ENCODE peak calls at places on chromosomes 3 and 15, in eight cellular contexts. D, H, P, B, W, E, N and Q are unnamed samples. For H3K9me3, the result is how much of the 10 kb centered on the place peaks cover.

GRCh38 chr3:126996905-126997304 is 14.0 kb downstream of the PLXNA1 start:
- DNase-seq in E (peak), H (no peak), P (no peak), N (no peak), W (peak), B (no peak), D (no peak), Q (no peak)

GRCh38 chr15:40313531-40314398 is 6.0 kb upstream of the PLCB2 start:
- DNase-seq in H (peak), E (peak), P (no peak), W (peak), B (no peak), D (no peak), N (no peak), Q (no peak)

GRCh38 chr15:40603935-40604334 is 9.9 kb downstream of the KNL1 start:
- DNase-seq in B (no peak), W (no peak), E (no peak), D (no peak), P (no peak), N (no peak), H (no peak), Q (no peak)

GRCh38 chr3:183515968-183516851 is 39.3 kb downstream of the KLHL6 start:
- DNase-seq in P (no peak), D (no peak), B (peak), E (no peak), W (no peak), N (no peak), H (no peak), Q (no peak)

GRCh38 chr3:10315771-10316344 is 5.1 kb downstream of the SEC13 start:
- DNase-seq in N (no peak), P (no peak), H (no peak), W (no peak), E (no peak), D (no peak), B (no peak), Q (no peak)

GRCh38 chr15:27427386-27427785 is 456.4 kb downstream of the GABRG3 start:
- DNase-seq in E (no peak), D (no peak), N (no peak), B (no peak), W (no peak), P (no peak), H (no peak), Q (no peak)

GRCh38 chr3:20062996-20063395 is 22.8 kb downstream of the KAT2B start:
- DNase-seq in H (no peak), W (no peak), E (no peak), B (no peak), P (no peak), D (no peak), N (no peak), Q (no peak)

GRCh38 chr3:116135462-116135861 is 309.8 kb downstream of the LSAMP start:
- DNase-seq in H (no peak), N (no peak), W (peak), P (no peak), B (no peak), D (no peak), E (peak), Q (peak)

GRCh38 chr3:136135039-136135802 is 60.9 kb downstream of the MSL2 start:
- DNase-seq in D (no peak), P (no peak), E (no peak), H (no peak), N (no peak), B (no peak), W (no peak), Q (no peak)

GRCh38 chr3:42529463-42529862 is 27.0 kb downstream of the VIPR1 start:
- DNase-seq in E (no peak), N (no peak), H (no peak), D (no peak), B (peak), P (no peak), W (no peak), Q (no peak)

GRCh38 chr3:148330486-148330885 is 367.2 kb upstream of the AGTR1 start:
- DNase-seq in P (no peak), B (no peak), N (no peak), E (no peak), H (no peak), D (no peak), W (no peak), Q (no peak)

GRCh38 chr3:47010050-47010712 is 30.7 kb downstream of the NBEAL2 start:
- DNase-seq in B (no peak), E (no peak), P (no peak), D (no peak), N (no peak), W (no peak), H (peak), Q (no peak)

GRCh38 chr3:28598165-28598564 is 249.5 kb upstream of the AZI2 start:
- DNase-seq in B (no peak), D (no peak), P (no peak), H (no peak), W (peak), N (no peak), E (no peak), Q (no peak)

GRCh38 chr3:54969652-54970051 is 41.8 kb upstream of the LRTM1 start:
- DNase-seq in E (no peak), D (no peak), W (no peak), B (no peak), H (no peak), P (no peak), N (no peak), Q (no peak)

GRCh38 chr15:52540374-52541012 is 11.8 kb upstream of the MYO5A start:
- DNase-seq in H (no peak), E (no peak), D (no peak), N (no peak), P (no peak), B (no peak), W (no peak), Q (no peak)

GRCh38 chr3:165549665-165550064 is 287.6 kb downstream of the BCHE start:
- DNase-seq in W (no peak), E (no peak), P (no peak), D (no peak), B (no peak), N (no peak), H (no peak), Q (no peak)

GRCh38 chr3:31439888-31440287 is 92.8 kb upstream of the STT3B start:
- DNase-seq in E (no peak), W (no peak), N (no peak), H (no peak), B (no peak), D (no peak), P (no peak), Q (no peak)

GRCh38 chr15:69798481-69799315 is 299.0 kb downstream of the TLE3 start:
- DNase-seq in H (no peak), E (no peak), B (no peak), W (no peak), P (no peak), D (no peak), N (no peak), Q (peak)

GRCh38 chr3:120145498-120146285 is 51.4 kb upstream of the GSK3B start:
- DNase-seq in H (no peak), W (peak), D (no peak), B (no peak), E (peak), N (peak), P (no peak), Q (no peak)

GRCh38 chr3:52614689-52615088 is 71.0 kb downstream of the PBRM1 start:
- DNase-seq in E (no peak), P (no peak), N (no peak), H (no peak), B (no peak), D (no peak), W (peak), Q (no peak)

GRCh38 chr15:67303490-67304363 is 49.1 kb downstream of the IQCH start:
- DNase-seq in N (peak), E (peak), D (peak), P (no peak), H (no peak), W (peak), B (no peak), Q (no peak)

GRCh38 chr3:172317984-172318383 is 130.3 kb downstream of the GHSR start:
- DNase-seq in D (peak), B (no peak), H (no peak), N (no peak), P (peak), W (peak), E (peak), Q (peak)

GRCh38 chr3:3015472-3016089 is 94.6 kb downstream of the IL5RA start:
- DNase-seq in B (no peak), P (no peak), W (peak), N (no peak), H (no peak), E (peak), D (peak), Q (no peak)

GRCh38 chr3:29226709-29227108 is 54.2 kb upstream of the RBMS3 start:
- DNase-seq in N (no peak), P (no peak), B (no peak), W (no peak), H (no peak), E (no peak), D (no peak), Q (no peak)

GRCh38 chr3:195565716-195566115 is 18.0 kb downstream of the APOD start:
- DNase-seq in H (no peak), W (no peak), N (no peak), E (no peak), B (no peak), P (no peak), D (no peak), Q (no peak)

GRCh38 chr15:95646484-95646883 is 684.0 kb upstream of the NR2F2 start:
- DNase-seq in E (no peak), B (no peak), H (no peak), P (no peak), N (no peak), D (no peak), W (no peak), Q (no peak)

GRCh38 chr3:55675478-55675877 is 188.4 kb upstream of the WNT5A start:
- DNase-seq in D (no peak), P (no peak), E (no peak), W (no peak), H (no peak), B (no peak), N (no peak), Q (no peak)

GRCh38 chr3:112134335-112135124 is 1.5 kb upstream of the GCSAM start:
- DNase-seq in D (no peak), B (no peak), H (no peak), W (peak), N (no peak), P (no peak), E (peak), Q (peak)

GRCh38 chr15:79682851-79683288 is 213.9 kb downstream of the MTHFS start:
- DNase-seq in N (no peak), H (no peak), E (peak), P (no peak), B (no peak), D (no peak), W (peak), Q (no peak)

GRCh38 chr15:77605582-77605981 is 27.1 kb downstream of the LINGO1 start:
- DNase-seq in B (no peak), N (no peak), D (no peak), H (no peak), P (no peak), E (no peak), W (no peak), Q (no peak)

GRCh38 chr15:77602800-77603199 is 29.9 kb downstream of the LINGO1 start:
- DNase-seq in E (no peak), W (no peak), B (no peak), P (no peak), D (no peak), N (no peak), H (no peak), Q (no peak)

GRCh38 chr15:77606142-77607034 is 26.3 kb downstream of the LINGO1 start:
- DNase-seq in N (no peak), P (no peak), B (no peak), W (no peak), H (no peak), D (no peak), E (no peak), Q (no peak)

GRCh38 chr15:77603616-77604406 is 28.9 kb downstream of the LINGO1 start:
- DNase-seq in D (no peak), N (no peak), H (no peak), B (no peak), W (no peak), P (no peak), E (no peak), Q (no peak)

DNA sequence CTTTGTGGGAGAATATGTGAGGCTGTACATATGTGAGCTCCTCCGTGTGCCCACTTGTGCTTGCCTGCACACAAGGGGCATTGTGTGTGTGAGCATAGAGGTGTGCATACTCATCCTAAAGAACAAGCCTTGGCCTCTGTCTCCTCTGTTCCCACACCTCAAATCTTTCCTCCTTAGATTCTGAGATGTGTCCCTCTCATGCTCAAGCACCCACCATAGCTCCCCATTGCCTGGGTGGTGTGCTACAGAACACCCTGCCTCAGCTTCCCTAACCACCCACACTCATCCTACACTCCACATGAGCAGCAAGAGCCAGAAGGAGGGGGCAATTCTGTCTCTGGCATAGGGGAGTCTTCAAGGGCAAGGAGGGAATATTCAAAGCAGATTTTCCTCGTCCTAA is 27.7 kb downstream of the LINGO1 start:
- DNase-seq in B (no peak), W (no peak), P (no peak), N (no peak), H (no peak), D (no peak), E (no peak), Q (no peak)
- H3K4me3 ChIP-seq in B (no peak), W (no peak), P (no peak), N (no peak), H (no peak), D (no peak), E (no peak), Q (no peak)

DNA sequence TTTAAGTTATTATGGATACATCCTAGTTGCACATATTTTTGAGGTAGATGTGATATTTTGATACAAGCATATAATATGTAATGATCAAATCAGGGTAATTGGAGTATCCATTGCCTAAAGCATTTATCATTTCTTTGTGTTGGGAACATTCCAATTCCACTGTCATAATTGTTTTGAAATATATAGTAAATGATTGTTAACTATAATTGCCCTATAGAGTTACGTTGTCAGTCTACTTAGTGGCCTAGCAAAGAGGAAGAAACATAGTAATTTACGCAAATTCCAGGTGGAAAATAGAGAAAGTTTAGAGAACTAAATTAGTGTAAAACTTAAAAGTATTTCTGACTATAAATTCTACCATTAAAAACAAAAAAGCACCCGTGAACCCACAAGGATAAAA is 24.9 kb downstream of the NXPE3 start:
- DNase-seq in D (no peak), N (no peak), P (no peak), H (no peak), B (no peak), E (no peak), W (no peak), Q (no peak)
- H3K9me3 ChIP-seq in D (under half), N (under half), P (under half), H (under half), B (under half), E (under half), W (under half), Q (under half)

GRCh38 chr15:68616397-68616796 is 37.6 kb downstream of the CORO2B start:
- DNase-seq in H (no peak), D (no peak), W (no peak), P (no peak), B (no peak), E (no peak), N (no peak), Q (no peak)

GRCh38 chr15:68615811-68616210 is 37.0 kb downstream of the CORO2B start:
- DNase-seq in E (no peak), P (no peak), N (no peak), B (no peak), W (no peak), D (no peak), H (no peak), Q (no peak)

GRCh38 chr15:68617001-68617400 is 38.2 kb downstream of the CORO2B start:
- DNase-seq in E (no peak), B (no peak), N (no peak), D (no peak), P (no peak), H (no peak), W (no peak), Q (no peak)

GRCh38 chr15:68614621-68615035 is 35.8 kb downstream of the CORO2B start:
- DNase-seq in P (no peak), E (no peak), N (no peak), W (no peak), H (no peak), D (peak), B (no peak), Q (peak)

DNA sequence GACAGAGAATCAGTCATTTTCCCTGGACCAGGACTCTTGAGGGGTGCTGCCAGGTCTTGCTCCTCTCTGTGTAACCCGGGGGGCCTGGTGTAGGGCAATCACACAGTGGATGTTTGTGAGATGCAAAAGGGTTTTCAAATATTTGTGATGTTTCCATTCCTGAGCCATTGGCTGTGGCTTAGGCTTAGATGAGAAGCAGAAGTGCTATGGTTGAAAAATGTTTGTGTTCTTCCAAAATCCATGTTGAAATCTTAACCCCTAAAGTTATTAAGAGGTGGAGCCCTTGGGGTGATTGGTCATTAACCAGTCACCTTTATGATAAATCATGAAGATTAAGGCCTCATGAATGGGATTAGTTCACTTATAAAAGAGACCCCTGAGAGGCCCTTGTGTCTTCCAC is 36.5 kb downstream of the CORO2B start:
- DNase-seq in B (no peak), N (no peak), E (no peak), H (no peak), D (no peak), P (no peak), W (no peak), Q (no peak)
- H3K4me3 ChIP-seq in B (no peak), N (no peak), E (no peak), H (no peak), D (no peak), P (no peak), W (no peak), Q (no peak)

DNA sequence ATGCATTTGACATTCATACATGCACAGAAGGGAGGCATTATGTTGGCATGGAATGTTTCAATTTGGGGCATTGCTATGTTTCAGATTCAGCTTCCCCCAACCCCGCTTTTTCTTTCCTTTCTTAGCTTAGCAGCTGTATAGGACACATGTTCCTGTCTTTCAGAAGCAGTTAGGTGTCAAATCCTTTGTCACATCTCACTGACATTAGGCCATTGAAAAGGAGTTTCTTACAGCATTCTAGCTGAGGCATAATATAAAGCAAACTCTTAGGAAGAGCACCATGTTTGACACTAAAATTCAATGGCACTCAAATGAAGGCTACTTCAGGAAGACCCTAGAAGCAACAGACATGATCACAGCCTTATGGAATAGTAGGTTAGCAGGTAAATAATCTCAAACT is 318.3 kb upstream of the ARPP21 start:
- DNase-seq in N (no peak), W (no peak), H (no peak), P (no peak), D (no peak), E (no peak), B (no peak), Q (no peak)
- H3K9me3 ChIP-seq in N (under half), W (under half), H (under half), P (under half), D (under half), E (under half), B (under half), Q (under half)

GRCh38 chr3:150611666-150612065 is 8.5 kb downstream of the SELENOT start:
- DNase-seq in E (no peak), N (no peak), H (no peak), W (no peak), B (no peak), D (no peak), P (no peak), Q (peak)

GRCh38 chr3:150613034-150613433 is 9.9 kb downstream of the SELENOT start:
- DNase-seq in D (no peak), N (no peak), H (no peak), P (no peak), E (no peak), B (no peak), W (no peak), Q (no peak)

GRCh38 chr3:150612494-150612893 is 9.4 kb downstream of the SELENOT start:
- DNase-seq in E (no peak), H (no peak), N (no peak), P (no peak), B (no peak), D (no peak), W (no peak), Q (no peak)

GRCh38 chr3:150609988-150610387 is 6.9 kb downstream of the SELENOT start:
- DNase-seq in P (no peak), D (no peak), W (no peak), B (no peak), E (no peak), N (no peak), H (no peak), Q (no peak)

GRCh38 chr3:150610785-150611184 is 7.7 kb downstream of the SELENOT start:
- DNase-seq in E (peak), N (no peak), W (peak), P (no peak), D (no peak), B (no peak), H (no peak), Q (no peak)
- H3K4me3 ChIP-seq in E (no peak), N (no peak), W (no peak), P (no peak), D (no peak), B (no peak), H (no peak), Q (no peak)

GRCh38 chr15:20353966-20354883 is 187.4 kb downstream of the GOLGA6L6 start:
- DNase-seq in H (peak), E (no peak), W (no peak), N (peak), B (no peak), P (no peak), D (no peak), Q (peak)
- H3K9me3 ChIP-seq in H (under half), E (under half), W (under half), N (under half), B (under half), P (half or more), D (under half), Q (under half)

DNA sequence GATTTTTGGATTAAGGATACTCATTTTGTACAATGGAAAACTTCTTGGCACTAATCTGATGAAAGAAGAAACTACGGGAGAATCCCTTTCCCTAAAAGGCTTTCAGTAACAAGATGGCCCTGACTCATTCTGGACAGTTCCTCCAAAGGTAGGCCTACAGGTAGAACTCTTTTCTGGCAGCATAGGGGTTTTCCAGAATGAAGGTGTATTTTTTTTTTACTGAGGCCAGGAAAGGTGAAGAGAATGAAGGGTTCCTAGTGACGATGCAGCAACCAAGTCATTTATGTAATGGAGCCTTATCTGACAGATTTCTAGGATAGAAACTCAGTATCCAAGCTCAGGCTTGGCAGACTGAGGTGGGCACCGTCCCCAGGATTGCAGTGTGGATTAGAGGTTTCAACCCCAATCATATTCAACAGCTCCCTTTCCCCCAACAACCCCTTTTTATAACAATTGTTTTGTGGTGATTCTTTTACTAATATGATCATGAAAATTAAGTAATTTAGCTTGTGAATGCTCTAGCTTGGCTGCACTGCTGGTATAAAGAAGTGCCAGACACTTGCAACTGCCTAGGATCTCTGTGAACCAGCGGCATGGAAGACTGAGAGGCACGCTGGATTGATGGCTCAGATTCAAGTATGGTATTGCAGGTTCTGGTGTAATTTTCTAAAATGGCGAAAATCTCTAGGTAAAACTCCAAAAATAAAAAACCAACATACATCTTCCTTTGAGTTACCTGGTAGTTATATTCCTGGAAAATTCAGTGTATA is 8.7 kb upstream of the TRIM69 start:
- DNase-seq in H (no peak), W (peak), D (no peak), B (no peak), N (no peak), P (no peak), E (no peak), Q (no peak)
- H3K4me3 ChIP-seq in H (peak), W (peak), D (no peak), B (peak), N (peak), P (no peak), E (no peak), Q (no peak)

GRCh38 chr3:138646527-138646926 is 38.0 kb downstream of the FAIM start:
- DNase-seq in B (no peak), P (no peak), E (no peak), H (no peak), N (no peak), W (no peak), D (no peak), Q (no peak)
- H3K9me3 ChIP-seq in B (under half), P (under half), E (under half), H (under half), N (under half), W (under half), D (under half), Q (under half)